ENCODE peak calls at places on chromosomes 11 and 22, in six cellular contexts. One of them, this sample, is unnamed.

GRCh38 chr11:30902929-30903328 is 316.8 kb upstream of the MPPED2 start:
- DNase-seq in brain microvascular endothelial cell: no peak
- DNase-seq in PC-3: no peak
- DNase-seq in right lobe of liver: no peak
- DNase-seq in CD8-positive, alpha-beta T cell: no peak
- DNase-seq in spleen: no peak
- DNase-seq in this sample: no peak

GRCh38 chr22:27718186-27719032 is 83.1 kb downstream of the MN1 start:
- DNase-seq in right lobe of liver: peak; percentile 34
- DNase-seq in spleen: peak; percentile 58
- DNase-seq in brain microvascular endothelial cell: peak; percentile 96
- DNase-seq in PC-3: peak; percentile 87
- DNase-seq in CD8-positive, alpha-beta T cell: no peak
- DNase-seq in this sample: no peak

GRCh38 chr11:72820439-72821139 is 6.4 kb downstream of the ATG16L2 start:
- DNase-seq in PC-3: no peak
- DNase-seq in CD8-positive, alpha-beta T cell: no peak
- DNase-seq in brain microvascular endothelial cell: no peak
- DNase-seq in right lobe of liver: no peak
- DNase-seq in spleen: no peak
- DNase-seq in this sample: no peak

GRCh38 chr11:47259178-47259977 is 1.6 kb downstream of the NR1H3 start:
- DNase-seq in CD8-positive, alpha-beta T cell: no peak
- DNase-seq in PC-3: peak; percentile 82
- DNase-seq in brain microvascular endothelial cell: no peak
- DNase-seq in right lobe of liver: no peak
- DNase-seq in spleen: peak; percentile 75
- DNase-seq in this sample: peak; percentile 17

GRCh38 chr11:121889168-121889567 is 226.8 kb downstream of the BLID start:
- DNase-seq in brain microvascular endothelial cell: no peak
- DNase-seq in spleen: no peak
- DNase-seq in right lobe of liver: no peak
- DNase-seq in PC-3: no peak
- DNase-seq in CD8-positive, alpha-beta T cell: no peak
- DNase-seq in this sample: no peak

GRCh38 chr11:12540075-12540685 is 134.0 kb upstream of the TEAD1 start:
- DNase-seq in brain microvascular endothelial cell: peak; percentile 58
- DNase-seq in PC-3: peak; percentile 27
- DNase-seq in spleen: no peak
- DNase-seq in right lobe of liver: no peak
- DNase-seq in CD8-positive, alpha-beta T cell: no peak
- DNase-seq in this sample: no peak

GRCh38 chr22:17972385-17973181 is 51.8 kb downstream of the MICAL3 start:
- DNase-seq in CD8-positive, alpha-beta T cell: no peak
- DNase-seq in spleen: peak; percentile 67
- DNase-seq in brain microvascular endothelial cell: peak; percentile 33
- DNase-seq in right lobe of liver: peak; percentile 54
- DNase-seq in PC-3: peak; percentile 61
- DNase-seq in this sample: no peak

GRCh38 chr22:45534339-45535192 is 31.9 kb downstream of the FBLN1 start:
- DNase-seq in PC-3: no peak
- DNase-seq in spleen: no peak
- DNase-seq in right lobe of liver: no peak
- DNase-seq in CD8-positive, alpha-beta T cell: no peak
- DNase-seq in brain microvascular endothelial cell: no peak
- DNase-seq in this sample: no peak

GRCh38 chr22:37178350-37179125 is 9.5 kb downstream of the C1QTNF6 start:
- DNase-seq in PC-3: no peak
- DNase-seq in CD8-positive, alpha-beta T cell: no peak
- DNase-seq in brain microvascular endothelial cell: no peak
- DNase-seq in spleen: peak; percentile 78
- DNase-seq in right lobe of liver: peak; percentile 69
- DNase-seq in this sample: no peak

GRCh38 chr11:9613830-9614762 is 40.6 kb downstream of the WEE1 start:
- DNase-seq in right lobe of liver: peak; percentile 93
- DNase-seq in brain microvascular endothelial cell: peak; percentile 71
- DNase-seq in CD8-positive, alpha-beta T cell: peak; percentile 90
- DNase-seq in PC-3: peak; percentile 81
- DNase-seq in spleen: peak; percentile 99
- DNase-seq in this sample: peak; percentile 93

GRCh38 chr11:129280027-129280811 is 88.1 kb upstream of the ARHGAP32 start:
- DNase-seq in spleen: no peak
- DNase-seq in CD8-positive, alpha-beta T cell: peak; percentile 57
- DNase-seq in right lobe of liver: no peak
- DNase-seq in PC-3: peak; percentile 92
- DNase-seq in brain microvascular endothelial cell: no peak
- DNase-seq in this sample: no peak

GRCh38 chr11:5553347-5553746 is 5.0 kb upstream of the OR52H1 start:
- DNase-seq in right lobe of liver: no peak
- DNase-seq in CD8-positive, alpha-beta T cell: no peak
- DNase-seq in spleen: no peak
- DNase-seq in brain microvascular endothelial cell: no peak
- DNase-seq in PC-3: peak; percentile 7
- DNase-seq in this sample: no peak

GRCh38 chr11:74679513-74679865 is 51.7 kb downstream of the CHRDL2 start:
- DNase-seq in CD8-positive, alpha-beta T cell: no peak
- DNase-seq in right lobe of liver: no peak
- DNase-seq in PC-3: no peak
- DNase-seq in brain microvascular endothelial cell: no peak
- DNase-seq in spleen: peak; percentile 57
- DNase-seq in this sample: no peak

GRCh38 chr11:101617735-101618332 is 34.0 kb upstream of the TRPC6 start:
- DNase-seq in CD8-positive, alpha-beta T cell: no peak
- DNase-seq in brain microvascular endothelial cell: no peak
- DNase-seq in spleen: no peak
- DNase-seq in right lobe of liver: no peak
- DNase-seq in PC-3: peak; percentile 72
- DNase-seq in this sample: no peak

GRCh38 chr11:2740275-2740940 is 40.6 kb upstream of the KCNQ1OT1 start:
- DNase-seq in CD8-positive, alpha-beta T cell: no peak
- DNase-seq in PC-3: no peak
- DNase-seq in right lobe of liver: no peak
- DNase-seq in spleen: peak; percentile 62
- DNase-seq in brain microvascular endothelial cell: no peak
- DNase-seq in this sample: no peak

GRCh38 chr11:10275714-10276113 is 18.3 kb downstream of the SBF2 start:
- DNase-seq in brain microvascular endothelial cell: no peak
- DNase-seq in CD8-positive, alpha-beta T cell: no peak
- DNase-seq in right lobe of liver: no peak
- DNase-seq in spleen: no peak
- DNase-seq in PC-3: peak; percentile 24
- DNase-seq in this sample: no peak

GRCh38 chr11:88552377-88553029 is 215.0 kb upstream of the CTSC start:
- DNase-seq in brain microvascular endothelial cell: peak; percentile 43
- DNase-seq in PC-3: peak; percentile 87
- DNase-seq in right lobe of liver: peak; percentile 54
- DNase-seq in CD8-positive, alpha-beta T cell: peak; percentile 70
- DNase-seq in spleen: peak; percentile 76
- DNase-seq in this sample: peak; percentile 72

GRCh38 chr11:75566763-75567279 is 4.8 kb downstream of the SERPINH1 start:
- DNase-seq in PC-3: no peak
- DNase-seq in right lobe of liver: no peak
- DNase-seq in spleen: no peak
- DNase-seq in CD8-positive, alpha-beta T cell: no peak
- DNase-seq in brain microvascular endothelial cell: no peak
- DNase-seq in this sample: no peak

GRCh38 chr11:7889985-7890384 is 41.1 kb downstream of the OR10A6 start:
- DNase-seq in brain microvascular endothelial cell: no peak
- DNase-seq in spleen: no peak
- DNase-seq in CD8-positive, alpha-beta T cell: no peak
- DNase-seq in PC-3: no peak
- DNase-seq in right lobe of liver: no peak
- DNase-seq in this sample: no peak

GRCh38 chr11:69380451-69380901 is 86.5 kb downstream of the MYEOV start:
- DNase-seq in CD8-positive, alpha-beta T cell: no peak
- DNase-seq in brain microvascular endothelial cell: no peak
- DNase-seq in PC-3: no peak
- DNase-seq in right lobe of liver: no peak
- DNase-seq in spleen: peak; percentile 52
- DNase-seq in this sample: no peak

GRCh38 chr11:3058753-3059664 is 1.8 kb upstream of the CARS1 start:
- DNase-seq in PC-3: peak; percentile 83
- DNase-seq in CD8-positive, alpha-beta T cell: no peak
- DNase-seq in spleen: no peak
- DNase-seq in right lobe of liver: no peak
- DNase-seq in brain microvascular endothelial cell: peak; percentile 84
- DNase-seq in this sample: no peak

GRCh38 chr11:122085264-122085663 is 30.8 kb downstream of the BLID start:
- DNase-seq in PC-3: peak; percentile 71
- DNase-seq in right lobe of liver: no peak
- DNase-seq in brain microvascular endothelial cell: peak; percentile 72
- DNase-seq in spleen: no peak
- DNase-seq in CD8-positive, alpha-beta T cell: no peak
- DNase-seq in this sample: no peak

GRCh38 chr11:65300621-65301290 is 13.9 kb upstream of the CDC42EP2 start:
- DNase-seq in right lobe of liver: no peak
- DNase-seq in PC-3: no peak
- DNase-seq in spleen: peak; percentile 30
- DNase-seq in brain microvascular endothelial cell: no peak
- DNase-seq in CD8-positive, alpha-beta T cell: no peak
- DNase-seq in this sample: no peak
- H3K27ac ChIP-seq in right lobe of liver: no peak overlapping the region
- H3K27ac ChIP-seq in PC-3: no peak overlapping the region
- H3K27ac ChIP-seq in spleen: peak overlapping the region; percentile 81
- H3K27ac ChIP-seq in brain microvascular endothelial cell: no peak overlapping the region
- H3K27ac ChIP-seq in CD8-positive, alpha-beta T cell: no peak overlapping the region
- H3K27ac ChIP-seq in this sample: no peak overlapping the region

DNA sequence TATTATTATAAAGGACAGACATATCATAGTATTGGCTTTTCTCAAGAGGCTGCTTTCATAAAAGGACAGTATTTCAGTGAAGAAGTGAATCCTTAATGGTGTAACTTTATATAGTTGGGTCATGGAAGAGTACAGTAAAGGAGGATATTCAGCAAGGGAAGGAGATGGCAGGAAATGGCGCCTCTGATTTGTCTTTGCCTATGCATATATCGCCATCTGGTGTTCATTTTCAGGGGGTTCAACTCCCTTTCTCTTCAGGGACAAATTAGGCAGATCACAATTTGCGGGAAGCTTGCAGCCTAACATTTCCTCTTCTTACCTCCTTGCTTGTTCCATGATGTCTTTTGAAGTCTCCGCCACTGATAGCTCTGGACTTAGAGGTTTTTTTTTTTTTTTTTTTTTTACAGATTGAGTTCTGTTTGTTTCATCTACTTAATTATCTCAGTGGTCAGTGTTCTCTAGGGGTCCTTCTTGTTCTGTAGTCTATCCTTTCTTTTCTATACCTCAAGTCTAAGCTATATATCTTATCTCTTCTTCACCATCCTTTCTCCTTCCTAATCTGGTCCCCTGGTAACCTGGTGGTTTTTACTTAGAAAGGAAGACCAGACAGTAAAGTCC is 21.8 kb upstream of the RRM1 start:
- DNase-seq in right lobe of liver: no peak
- DNase-seq in CD8-positive, alpha-beta T cell: no peak
- DNase-seq in spleen: no peak
- DNase-seq in PC-3: peak; percentile 81
- DNase-seq in brain microvascular endothelial cell: peak; percentile 57
- DNase-seq in this sample: peak; percentile 51
- H3K27ac ChIP-seq in right lobe of liver: peak overlapping the region; percentile 17
- H3K27ac ChIP-seq in CD8-positive, alpha-beta T cell: no peak overlapping the region
- H3K27ac ChIP-seq in spleen: peak overlapping the region; percentile 27
- H3K27ac ChIP-seq in PC-3: no peak overlapping the region
- H3K27ac ChIP-seq in brain microvascular endothelial cell: no peak overlapping the region
- H3K27ac ChIP-seq in this sample: peak overlapping the region; percentile 43

DNA sequence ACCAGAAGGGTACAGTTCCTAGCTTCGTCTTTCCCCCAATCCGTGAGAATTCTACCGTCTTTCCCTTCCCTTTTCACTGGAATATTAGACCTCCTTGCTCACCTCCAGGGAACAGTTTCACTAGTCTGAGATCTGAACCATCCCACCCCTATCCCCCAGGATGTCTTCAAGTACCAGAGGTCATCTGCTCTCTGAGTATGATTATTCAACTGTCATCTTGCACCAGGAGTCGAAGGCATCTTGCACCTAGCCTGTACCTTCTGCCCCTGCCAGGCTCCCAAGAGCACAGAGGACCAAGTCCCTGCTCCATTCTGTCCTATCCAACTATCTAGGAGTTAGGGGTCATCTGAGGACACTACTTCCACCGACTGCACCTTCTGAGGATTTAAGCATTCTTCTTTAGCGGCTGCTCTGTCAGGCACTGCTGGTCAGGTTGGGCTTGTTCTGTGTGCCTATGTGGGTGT is 804 bp downstream of the ACER3 start:
- DNase-seq in right lobe of liver: no peak
- DNase-seq in brain microvascular endothelial cell: no peak
- DNase-seq in CD8-positive, alpha-beta T cell: no peak
- DNase-seq in PC-3: peak; percentile 19
- DNase-seq in spleen: no peak
- DNase-seq in this sample: no peak
- H3K27ac ChIP-seq in right lobe of liver: peak overlapping the region; percentile 73
- H3K27ac ChIP-seq in brain microvascular endothelial cell: no peak overlapping the region
- H3K27ac ChIP-seq in CD8-positive, alpha-beta T cell: no peak overlapping the region
- H3K27ac ChIP-seq in PC-3: no peak overlapping the region
- H3K27ac ChIP-seq in spleen: peak overlapping the region; percentile 88
- H3K27ac ChIP-seq in this sample: no peak overlapping the region

DNA sequence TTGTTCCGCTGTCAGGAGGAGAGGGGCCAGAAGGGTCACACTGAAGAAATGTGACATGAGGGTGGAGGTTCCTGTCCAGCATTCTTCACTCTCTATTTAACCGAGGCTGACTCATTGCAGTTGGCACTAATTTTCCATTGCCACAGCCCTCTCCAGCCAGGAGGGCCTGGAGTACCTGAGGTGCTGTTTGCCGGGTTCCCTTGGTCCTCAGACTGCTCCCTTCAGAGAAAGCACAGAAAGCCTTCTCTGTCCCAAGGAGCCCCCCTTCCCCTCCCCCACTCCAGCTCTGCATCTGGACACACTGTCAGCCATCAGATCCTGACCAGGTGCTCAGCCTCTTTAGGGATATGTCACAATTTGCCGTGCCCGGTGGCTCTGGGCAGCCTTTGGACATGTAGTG is 3.1 kb upstream of the C11orf91 start:
- DNase-seq in CD8-positive, alpha-beta T cell: no peak
- DNase-seq in PC-3: peak; percentile 92
- DNase-seq in spleen: no peak
- DNase-seq in right lobe of liver: peak; percentile 46
- DNase-seq in brain microvascular endothelial cell: no peak
- DNase-seq in this sample: no peak
- H3K27ac ChIP-seq in CD8-positive, alpha-beta T cell: no peak overlapping the region
- H3K27ac ChIP-seq in PC-3: peak overlapping the region; percentile 99
- H3K27ac ChIP-seq in spleen: no peak overlapping the region
- H3K27ac ChIP-seq in right lobe of liver: peak overlapping the region; percentile 67
- H3K27ac ChIP-seq in brain microvascular endothelial cell: peak overlapping the region; percentile 95
- H3K27ac ChIP-seq in this sample: no peak overlapping the region

GRCh38 chr11:61507012-61507768 is 1.4 kb upstream of the LRRC10B start:
- DNase-seq in right lobe of liver: no peak
- DNase-seq in CD8-positive, alpha-beta T cell: no peak
- DNase-seq in PC-3: no peak
- DNase-seq in brain microvascular endothelial cell: no peak
- DNase-seq in spleen: no peak
- DNase-seq in this sample: no peak

GRCh38 chr11:61505640-61506155 is 2.9 kb upstream of the LRRC10B start:
- DNase-seq in CD8-positive, alpha-beta T cell: no peak
- DNase-seq in brain microvascular endothelial cell: no peak
- DNase-seq in right lobe of liver: no peak
- DNase-seq in PC-3: no peak
- DNase-seq in spleen: no peak
- DNase-seq in this sample: no peak

GRCh38 chr11:61510178-61510979 is 1.8 kb downstream of the LRRC10B start:
- DNase-seq in right lobe of liver: no peak
- DNase-seq in spleen: no peak
- DNase-seq in CD8-positive, alpha-beta T cell: no peak
- DNase-seq in brain microvascular endothelial cell: no peak
- DNase-seq in PC-3: no peak
- DNase-seq in this sample: no peak

GRCh38 chr11:61509058-61510029 is 795 bp downstream of the LRRC10B start:
- DNase-seq in right lobe of liver: peak; percentile 76
- DNase-seq in brain microvascular endothelial cell: peak; percentile 18
- DNase-seq in spleen: peak; percentile 85
- DNase-seq in PC-3: peak; percentile 78
- DNase-seq in CD8-positive, alpha-beta T cell: peak; percentile 51
- DNase-seq in this sample: peak; percentile 22

GRCh38 chr11:61507962-61508824 is at the start of gene LRRC10B:
- DNase-seq in spleen: no peak
- DNase-seq in PC-3: no peak
- DNase-seq in CD8-positive, alpha-beta T cell: no peak
- DNase-seq in right lobe of liver: no peak
- DNase-seq in brain microvascular endothelial cell: no peak
- DNase-seq in this sample: no peak
- H3K27ac ChIP-seq in spleen: no peak within 1 kb of the TSS
- H3K27ac ChIP-seq in PC-3: no peak within 1 kb of the TSS
- H3K27ac ChIP-seq in CD8-positive, alpha-beta T cell: no peak within 1 kb of the TSS
- H3K27ac ChIP-seq in right lobe of liver: no peak within 1 kb of the TSS
- H3K27ac ChIP-seq in brain microvascular endothelial cell: no peak within 1 kb of the TSS
- H3K27ac ChIP-seq in this sample: no peak within 1 kb of the TSS